ENCODE peak calls at places on chromosomes 13 and 19, in six cellular contexts. V, K, Z, Q, E and C are unnamed samples.

GRCh38 chr19:55297267-55297666 is 13.5 kb downstream of the BRSK1 start:
- DNase-seq in K (no peak), V (no peak), Q (no peak), Z (no peak), E (no peak), C (no peak)

GRCh38 chr13:33932765-33933406 is 114.9 kb downstream of the RFC3 start:
- DNase-seq in V (no peak), Q (no peak), K (no peak), E (no peak), Z (no peak), C (no peak)

GRCh38 chr13:92807343-92807742 is 419.3 kb upstream of the GPC6 start:
- DNase-seq in Q (no peak), K (no peak), E (no peak), Z (no peak), V (no peak), C (no peak)

GRCh38 chr13:114115191-114115671 is 17.2 kb downstream of the RASA3 start:
- DNase-seq in Q (no peak), Z (no peak), V (peak; percentile 91), E (no peak), K (no peak), C (peak; percentile 61)

GRCh38 chr19:50324331-50324730 is 4.8 kb downstream of the KCNC3 start:
- DNase-seq in K (no peak), V (no peak), E (no peak), Q (no peak), Z (no peak), C (no peak)

GRCh38 chr19:46859637-46860124 is 1.1 kb upstream of the ARHGAP35 start:
- DNase-seq in K (peak; percentile 67), Z (no peak), V (peak; percentile 75), Q (no peak), E (no peak), C (peak; percentile 87)

GRCh38 chr13:25973085-25973484 is 78.7 kb downstream of the SHISA2 start:
- DNase-seq in E (no peak), K (peak; percentile 79), Q (no peak), Z (peak; percentile 48), V (peak; percentile 52), C (no peak)

GRCh38 chr13:91346848-91347211 is 657 bp upstream of the MIR17HG start:
- DNase-seq in Q (peak; percentile 56), E (peak; percentile 33), V (peak; percentile 8), K (no peak), Z (no peak), C (peak; percentile 18)

GRCh38 chr13:39892731-39893293 is 237.3 kb downstream of the COG6 start:
- DNase-seq in V (no peak), Q (no peak), K (no peak), Z (no peak), E (no peak), C (no peak)

GRCh38 chr19:43820098-43820860 is 6.8 kb upstream of the ZNF283 start:
- DNase-seq in K (no peak), Z (no peak), Q (no peak), E (peak; percentile 51), V (no peak), C (peak; percentile 53)

GRCh38 chr13:24124789-24125476 is 35.6 kb upstream of the SPATA13 start:
- DNase-seq in K (no peak), E (peak; percentile 65), Q (peak; percentile 47), Z (no peak), V (no peak), C (no peak)

GRCh38 chr13:110811751-110812110 is 98.2 kb downstream of the ING1 start:
- DNase-seq in E (no peak), V (no peak), Q (no peak), Z (no peak), K (no peak), C (no peak)

GRCh38 chr19:44072543-44073401 is 813 bp downstream of the ZNF284 start:
- DNase-seq in V (peak; percentile 6), K (no peak), Q (no peak), E (no peak), Z (peak; percentile 6), C (peak; percentile 13)

GRCh38 chr19:54453921-54454780 is 5.2 kb downstream of the LENG8 start:
- DNase-seq in E (no peak), V (no peak), K (no peak), Z (no peak), Q (no peak), C (no peak)

GRCh38 chr19:38665950-38666661 is 18.7 kb downstream of the ACTN4 start:
- DNase-seq in Q (no peak), Z (peak; percentile 97), E (no peak), K (no peak), V (peak; percentile 92), C (peak; percentile 86)

GRCh38 chr19:39941615-39942507 is 7.4 kb upstream of the FCGBP start:
- DNase-seq in E (peak; percentile 62), K (no peak), Q (peak; percentile 86), Z (no peak), V (peak; percentile 15), C (no peak)

GRCh38 chr19:29714953-29715694 is at the start of gene C19orf12:
- DNase-seq in K (peak; percentile 31), Z (peak; percentile 41), Q (peak; percentile 46), E (peak; percentile 59), V (peak; percentile 69), C (peak; percentile 77)

GRCh38 chr13:110911880-110912279 is 3.0 kb downstream of the ANKRD10 start:
- DNase-seq in E (no peak), V (peak; percentile 65), Z (no peak), K (no peak), Q (no peak), C (no peak)

GRCh38 chr19:50896591-50897190 is 14.5 kb downstream of the KLK4 start:
- DNase-seq in V (peak; percentile 88), E (no peak), K (no peak), Q (peak; percentile 91), Z (no peak), C (peak; percentile 67)

GRCh38 chr19:12994701-12995595 is at the start of gene NFIX:
- DNase-seq in V (peak; percentile 73), Z (no peak), Q (peak; percentile 60), E (no peak), K (no peak), C (no peak)

GRCh38 chr13:98975822-98976261 is 2.0 kb downstream of the DOCK9 start:
- DNase-seq in E (peak; percentile 50), Q (no peak), K (no peak), V (no peak), Z (peak; percentile 58), C (no peak)

GRCh38 chr19:18282021-18282787 is 782 bp upstream of the JUND start:
- DNase-seq in Q (no peak), V (no peak), Z (peak; percentile 71), E (no peak), K (peak; percentile 79), C (no peak)

GRCh38 chr13:113928701-113929627 is 44.9 kb downstream of the C13orf46 start:
- DNase-seq in K (peak; percentile 29), E (peak; percentile 66), Z (no peak), V (peak; percentile 93), Q (no peak), C (no peak)

GRCh38 chr13:114011226-114011625 is 37.4 kb upstream of the C13orf46 start:
- DNase-seq in E (no peak), K (no peak), Q (no peak), Z (no peak), V (no peak), C (no peak)

GRCh38 chr13:20326276-20326675 is 94.2 kb upstream of the GJB6 start:
- DNase-seq in V (no peak), Q (no peak), E (no peak), Z (no peak), K (no peak), C (no peak)

GRCh38 chr19:55369651-55370304 is 485 bp downstream of the IL11 start:
- DNase-seq in E (no peak), Z (peak; percentile 85), Q (no peak), V (peak; percentile 40), K (no peak), C (peak; percentile 98)